ENCODE peak calls at places on chromosomes 6 and 20, in eight cellular contexts. P is HepG2, O is neural progenitor cell, K is fibroblast of lung, V is psoas muscle, C is mammary epithelial cell, N is endodermal cell, Z is esophagus muscularis mucosa. W is an unnamed sample.

GRCh38 chr6:154343473-154344308 is 12.9 kb downstream of the IPCEF1 start:
- DNase-seq in P (no peak), O (peak; percentile 46), K (peak; percentile 28), V (no peak), C (peak; percentile 60), N (peak; percentile 90), Z (peak; percentile 72), W (peak; percentile 78)

GRCh38 chr20:33287884-33288283 is 4.9 kb downstream of the BPIFB1 start:
- DNase-seq in P (no peak), O (no peak), K (no peak), V (no peak), C (no peak), N (no peak), Z (no peak), W (no peak)

GRCh38 chr6:30656513-30656912 is 9.6 kb downstream of the C6orf136 start:
- DNase-seq in P (no peak), O (no peak), K (no peak), V (no peak), C (no peak), N (no peak), Z (no peak), W (no peak)

GRCh38 chr6:116139917-116140316 is 14.0 kb upstream of the COL10A1 start:
- DNase-seq in P (peak; percentile 16), O (peak; percentile 16), K (no peak), V (no peak), C (peak; percentile 11), N (no peak), Z (no peak), W (peak; percentile 15)

GRCh38 chr6:156890627-156891300 is 113.6 kb downstream of the ARID1B start:
- DNase-seq in P (no peak), O (no peak), K (peak; percentile 7), V (no peak), C (peak; percentile 5), N (no peak), Z (no peak), W (no peak)

GRCh38 chr20:54774423-54774822 is 299.0 kb downstream of the DOK5 start:
- DNase-seq in P (no peak), O (no peak), K (no peak), V (no peak), C (no peak), N (peak; percentile 51), Z (no peak), W (no peak)

GRCh38 chr6:70371454-70372105 is 41.7 kb upstream of the FAM135A start:
- DNase-seq in P (peak; percentile 70), O (peak; percentile 28), K (peak; percentile 95), V (no peak), C (peak; percentile 67), N (no peak), Z (no peak), W (peak; percentile 80)

GRCh38 chr6:21079468-21080048 is 514.0 kb upstream of the SOX4 start:
- DNase-seq in P (no peak), O (no peak), K (peak; percentile 22), V (no peak), C (no peak), N (peak; percentile 57), Z (no peak), W (peak; percentile 44)

GRCh38 chr20:7742479-7742878 is 197.8 kb downstream of the HAO1 start:
- DNase-seq in P (no peak), O (no peak), K (peak; percentile 72), V (no peak), C (peak; percentile 63), N (no peak), Z (no peak), W (no peak)

GRCh38 chr20:39829713-39830112 is 859.3 kb downstream of the MAFB start:
- DNase-seq in P (no peak), O (no peak), K (no peak), V (no peak), C (no peak), N (no peak), Z (no peak), W (no peak)

GRCh38 chr6:25617997-25618396 is 34.0 kb upstream of the SCGN start:
- DNase-seq in P (no peak), O (no peak), K (no peak), V (no peak), C (no peak), N (no peak), Z (no peak), W (no peak)

GRCh38 chr6:25608562-25609174 is 43.3 kb upstream of the SCGN start:
- DNase-seq in P (no peak), O (no peak), K (no peak), V (no peak), C (no peak), N (no peak), Z (no peak), W (no peak)

GRCh38 chr6:25612666-25613065 is 39.3 kb upstream of the SCGN start:
- DNase-seq in P (no peak), O (no peak), K (peak; percentile 7), V (no peak), C (no peak), N (no peak), Z (no peak), W (no peak)

GRCh38 chr6:25614052-25614451 is 38.0 kb upstream of the SCGN start:
- DNase-seq in P (no peak), O (peak; percentile 18), K (no peak), V (no peak), C (no peak), N (no peak), Z (peak; percentile 45), W (no peak)

GRCh38 chr6:25613415-25613814 is 38.6 kb upstream of the SCGN start:
- DNase-seq in P (no peak), O (no peak), K (no peak), V (no peak), C (no peak), N (no peak), Z (no peak), W (no peak)
- TF ChIP-seq CTCF in P (no peak), O (no peak), K (no peak), V (no peak), C (no peak), N (no peak), Z (no peak), W (no peak)

GRCh38 chr6:160093946-160094345 is 27.7 kb upstream of the SLC22A1 start:
- DNase-seq in P (no peak), O (no peak), K (no peak), V (no peak), C (no peak), N (no peak), Z (no peak), W (no peak)
- H3K36me3 ChIP-seq in P (peaks cover 88% of the 10 kb centered on the region), O (peaks cover 2% of the 10 kb centered on the region), K (peaks cover 25% of the 10 kb centered on the region), V (peaks cover 97% of the 10 kb centered on the region), C (peaks cover 19% of the 10 kb centered on the region), N (peaks cover 88% of the 10 kb centered on the region), Z (peaks cover 94% of the 10 kb centered on the region), W (peaks cover 55% of the 10 kb centered on the region)

GRCh38 chr6:103273048-103273447 is 1586.7 kb downstream of the HACE1 start:
- DNase-seq in P (peak; percentile 5), O (peak; percentile 51), K (no peak), V (no peak), C (no peak), N (no peak), Z (no peak), W (no peak)
- TF ChIP-seq CTCF in P (peak; percentile 56), O (peak; percentile 66), K (no peak), V (peak; percentile 22), C (peak; percentile 57), N (peak; percentile 77), Z (no peak), W (no peak)

GRCh38 chr6:6766230-6766905 is 177.8 kb downstream of the LY86 start:
- DNase-seq in P (no peak), O (no peak), K (no peak), V (no peak), C (no peak), N (no peak), Z (no peak), W (no peak)

GRCh38 chr6:6771224-6771915 is 182.8 kb downstream of the LY86 start:
- DNase-seq in P (no peak), O (no peak), K (no peak), V (no peak), C (peak; percentile 66), N (no peak), Z (no peak), W (no peak)

GRCh38 chr6:6772751-6773150 is 184.2 kb downstream of the LY86 start:
- DNase-seq in P (no peak), O (peak; percentile 39), K (no peak), V (no peak), C (no peak), N (peak; percentile 71), Z (no peak), W (no peak)

GRCh38 chr6:6771964-6772363 is 183.4 kb downstream of the LY86 start:
- DNase-seq in P (no peak), O (no peak), K (no peak), V (no peak), C (no peak), N (no peak), Z (no peak), W (no peak)

DNA sequence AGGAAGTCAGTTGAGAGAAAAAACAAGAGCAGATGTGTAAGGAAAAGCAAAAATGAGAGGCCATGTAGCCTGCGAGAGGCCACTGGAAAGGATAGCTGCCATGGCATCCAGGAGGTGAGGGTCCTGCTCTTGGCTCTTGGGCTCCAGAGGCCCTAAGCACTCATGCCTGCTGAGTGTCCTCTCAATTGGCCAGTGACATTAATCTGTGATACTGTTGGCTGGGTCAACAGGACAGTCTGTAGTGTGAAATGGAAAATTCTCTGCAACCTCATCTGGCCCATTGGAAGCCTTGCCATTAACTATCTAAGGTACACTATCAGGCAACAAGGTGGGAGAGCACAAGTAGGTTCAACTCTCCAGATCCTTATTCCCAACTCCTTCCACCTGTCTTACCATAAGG is 180.9 kb downstream of the LY86 start:
- DNase-seq in P (no peak), O (no peak), K (no peak), V (no peak), C (no peak), N (no peak), Z (no peak), W (no peak)
- H3K36me3 ChIP-seq in P (no peaks in the 10 kb centered on the region), O (no peaks in the 10 kb centered on the region), K (no peaks in the 10 kb centered on the region), V (no peaks in the 10 kb centered on the region), C (no peaks in the 10 kb centered on the region), N (no peaks in the 10 kb centered on the region), Z (no peaks in the 10 kb centered on the region), W (no peaks in the 10 kb centered on the region)

DNA sequence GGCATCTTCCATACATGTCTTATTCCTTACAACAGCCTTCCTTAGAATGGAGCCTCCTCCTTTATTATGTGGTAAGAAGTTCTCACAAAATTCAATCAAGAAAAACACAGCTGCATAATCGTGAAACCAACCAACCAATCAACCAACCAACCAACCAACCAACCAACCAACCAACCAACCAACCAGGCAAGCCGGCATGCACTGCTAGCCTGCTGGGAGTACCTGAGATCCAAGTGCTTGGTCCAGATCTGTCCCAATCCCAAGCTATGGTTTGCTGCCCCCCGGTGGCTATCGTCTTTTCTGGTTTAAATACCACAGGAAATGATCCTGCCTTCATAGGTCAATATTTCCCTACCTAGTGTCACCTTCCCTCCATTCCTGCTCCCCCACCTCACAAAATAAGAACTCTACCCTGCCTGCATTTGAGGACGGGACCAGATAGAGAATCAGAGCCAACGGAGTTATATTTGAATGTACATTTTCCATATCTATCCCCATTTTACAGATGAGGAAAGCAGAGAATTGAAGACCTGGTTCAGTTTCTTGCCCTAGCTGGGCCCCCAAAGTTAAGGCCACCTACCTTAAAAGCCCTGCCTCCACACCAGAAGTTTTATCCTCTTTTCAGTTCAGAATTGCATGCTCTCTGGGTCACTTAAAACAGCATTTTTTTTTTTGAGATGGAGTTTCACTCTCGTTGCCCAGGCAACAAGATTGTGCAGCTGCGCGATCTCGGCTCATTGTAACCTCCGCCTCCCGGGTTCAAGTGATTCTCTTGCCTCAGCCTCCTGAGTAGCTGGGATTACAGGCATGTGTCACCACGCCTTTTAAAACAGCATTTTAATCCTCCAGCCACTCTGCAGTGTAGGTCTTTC is 27.1 kb downstream of the RAB44 start:
- DNase-seq in P (peak; percentile 77), O (peak; percentile 72), K (peak; percentile 72), V (peak; percentile 80), C (peak; percentile 63), N (peak; percentile 93), Z (no peak), W (peak; percentile 79)
- TF ChIP-seq CTCF in P (peak; percentile 93), O (peak; percentile 66), K (peak; percentile 65), V (peak; percentile 54), C (peak; percentile 80), N (peak; percentile 77), Z (peak; percentile 54), W (peak; percentile 69)